ENCODE peak calls at places on chromosomes 2 and 18, in seven cellular contexts. O is HCT116, D is Panc1, U is H1, K is GM12878, N is HepG2, F is K562. C is an unnamed sample.

GRCh38 chr2:169461143-169461542 is 18.2 kb upstream of the BBS5 start:
- DNase-seq in O (no peak), D (no peak), U (no peak), K (no peak), N (no peak), F (no peak), C (no peak)

GRCh38 chr18:63037491-63037890 is 282.1 kb downstream of the BCL2 start:
- DNase-seq in O (no peak), D (no peak), U (no peak), K (no peak), N (no peak), F (no peak), C (no peak)

GRCh38 chr2:69797836-69798465 is 31.5 kb upstream of the GMCL1 start:
- DNase-seq in O (no peak), D (no peak), U (no peak), K (no peak), N (no peak), F (no peak), C (no peak)

GRCh38 chr2:128452536-128453530 is 134.2 kb upstream of the HS6ST1 start:
- DNase-seq in O (no peak), D (no peak), U (peak), K (no peak), N (no peak), F (no peak), C (no peak)

GRCh38 chr2:101420623-101421022 is 33.3 kb upstream of the CREG2 start:
- DNase-seq in O (no peak), D (no peak), U (no peak), K (no peak), N (no peak), F (no peak), C (no peak)

GRCh38 chr2:47029737-47030524 is 114.3 kb upstream of the MCFD2 start:
- DNase-seq in O (peak), D (no peak), U (no peak), K (no peak), N (peak), F (no peak), C (no peak)

GRCh38 chr2:25331686-25332365 is 9.9 kb downstream of the DNMT3A start:
- DNase-seq in O (no peak), D (no peak), U (no peak), K (no peak), N (no peak), F (no peak), C (no peak)

GRCh38 chr2:45852450-45853150 is 201.1 kb downstream of the PRKCE start:
- DNase-seq in O (no peak), D (no peak), U (no peak), K (no peak), N (no peak), F (no peak), C (no peak)

GRCh38 chr2:11417946-11418585 is 47.9 kb downstream of the E2F6 start:
- DNase-seq in O (no peak), D (no peak), U (no peak), K (no peak), N (peak), F (peak), C (no peak)

GRCh38 chr2:33373986-33374385 is 102.5 kb upstream of the RASGRP3 start:
- DNase-seq in O (no peak), D (no peak), U (no peak), K (no peak), N (no peak), F (no peak), C (no peak)

GRCh38 chr2:231710751-231711676 is 2.7 kb downstream of the PTMA start:
- DNase-seq in O (no peak), D (no peak), U (peak), K (no peak), N (no peak), F (peak), C (peak)

GRCh38 chr2:40433739-40434138 is 18.2 kb downstream of the SLC8A1 start:
- DNase-seq in O (no peak), D (no peak), U (no peak), K (no peak), N (no peak), F (no peak), C (no peak)

GRCh38 chr2:84906900-84907714 is 1.7 kb downstream of the TMSB10 start:
- DNase-seq in O (peak), D (no peak), U (no peak), K (no peak), N (peak), F (peak), C (peak)

GRCh38 chr2:5494212-5494611 is 198.0 kb upstream of the SOX11 start:
- DNase-seq in O (no peak), D (no peak), U (no peak), K (no peak), N (no peak), F (no peak), C (no peak)

GRCh38 chr2:105262662-105263091 is 21.1 kb downstream of the GPR45 start:
- DNase-seq in O (no peak), D (no peak), U (no peak), K (no peak), N (no peak), F (peak), C (no peak)

GRCh38 chr18:21725201-21725600 is 15.4 kb upstream of the MIB1 start:
- DNase-seq in O (no peak), D (no peak), U (no peak), K (no peak), N (no peak), F (no peak), C (no peak)

GRCh38 chr2:231227309-231228162 is 29.1 kb downstream of the ARMC9 start:
- DNase-seq in O (peak), D (peak), U (no peak), K (peak), N (peak), F (peak), C (peak)

GRCh38 chr2:226511327-226511726 is 288.3 kb downstream of the IRS1 start:
- DNase-seq in O (no peak), D (no peak), U (no peak), K (no peak), N (no peak), F (no peak), C (no peak)

GRCh38 chr2:106975641-106976040 is 89.7 kb upstream of the ST6GAL2 start:
- DNase-seq in O (no peak), D (no peak), U (no peak), K (no peak), N (no peak), F (no peak), C (no peak)

GRCh38 chr2:9263388-9263787 is 56.8 kb downstream of the ASAP2 start:
- DNase-seq in O (no peak), D (no peak), U (no peak), K (no peak), N (no peak), F (no peak), C (peak)

GRCh38 chr2:128389521-128389920 is 70.9 kb upstream of the HS6ST1 start:
- DNase-seq in O (no peak), D (no peak), U (no peak), K (no peak), N (no peak), F (no peak), C (no peak)

GRCh38 chr2:231617059-231617926 is 24.6 kb downstream of the TEX44 start:
- DNase-seq in O (no peak), D (no peak), U (no peak), K (no peak), N (no peak), F (no peak), C (no peak)

GRCh38 chr2:167842047-167842446 is 405.3 kb downstream of the STK39 start:
- DNase-seq in O (no peak), D (no peak), U (no peak), K (no peak), N (no peak), F (no peak), C (no peak)

GRCh38 chr2:99707592-99707991 is 217.8 kb upstream of the REV1 start:
- DNase-seq in O (no peak), D (no peak), U (no peak), K (no peak), N (no peak), F (no peak), C (no peak)

GRCh38 chr2:27296466-27296865 is 11.8 kb downstream of the UCN start:
- DNase-seq in O (no peak), D (no peak), U (no peak), K (no peak), N (no peak), F (no peak), C (no peak)

GRCh38 chr2:14330884-14331283 is 301.6 kb upstream of the LRATD1 start:
- DNase-seq in O (no peak), D (no peak), U (no peak), K (no peak), N (no peak), F (no peak), C (no peak)

GRCh38 chr18:702957-703659 is 9.3 kb downstream of the ENOSF1 start:
- DNase-seq in O (no peak), D (peak), U (peak), K (no peak), N (peak), F (no peak), C (no peak)

GRCh38 chr2:49298230-49298629 is 143.9 kb upstream of the FSHR start:
- DNase-seq in O (no peak), D (no peak), U (no peak), K (no peak), N (no peak), F (no peak), C (no peak)

GRCh38 chr2:233480490-233481202 is 85.9 kb downstream of the USP40 start:
- DNase-seq in O (no peak), D (no peak), U (no peak), K (no peak), N (peak), F (no peak), C (no peak)

GRCh38 chr2:158753561-158754302 is 41.4 kb upstream of the DAPL1 start:
- DNase-seq in O (peak), D (peak), U (peak), K (no peak), N (peak), F (peak), C (peak)

GRCh38 chr2:222523783-222524544 is 99.6 kb downstream of the SGPP2 start:
- DNase-seq in O (no peak), D (no peak), U (no peak), K (no peak), N (no peak), F (no peak), C (no peak)

GRCh38 chr2:68744517-68744916 is 9.9 kb downstream of the ARHGAP25 start:
- DNase-seq in O (no peak), D (no peak), U (peak), K (no peak), N (no peak), F (no peak), C (no peak)

GRCh38 chr2:27901219-27901618 is 10.7 kb downstream of the BABAM2 start:
- DNase-seq in O (no peak), D (no peak), U (no peak), K (no peak), N (no peak), F (no peak), C (no peak)

GRCh38 chr2:86383844-86384243 is 46.4 kb upstream of the REEP1 start:
- DNase-seq in O (no peak), D (no peak), U (no peak), K (no peak), N (no peak), F (no peak), C (no peak)

GRCh38 chr2:178109813-178110212 is 2.4 kb upstream of the RBM45 start:
- DNase-seq in O (peak), D (no peak), U (no peak), K (no peak), N (peak), F (peak), C (peak)

GRCh38 chr2:161101406-161101805 is 58.8 kb upstream of the TANK start:
- DNase-seq in O (no peak), D (no peak), U (no peak), K (no peak), N (no peak), F (no peak), C (no peak)

GRCh38 chr18:10266236-10266585 is 188.2 kb upstream of the APCDD1 start:
- DNase-seq in O (no peak), D (no peak), U (no peak), K (no peak), N (no peak), F (no peak), C (no peak)

GRCh38 chr18:10274327-10274726 is 180.1 kb upstream of the APCDD1 start:
- DNase-seq in O (no peak), D (no peak), U (no peak), K (no peak), N (no peak), F (no peak), C (no peak)

GRCh38 chr18:10269226-10269625 is 185.2 kb upstream of the APCDD1 start:
- DNase-seq in O (no peak), D (no peak), U (no peak), K (no peak), N (no peak), F (no peak), C (no peak)

GRCh38 chr18:10271481-10271880 is 183.0 kb upstream of the APCDD1 start:
- DNase-seq in O (no peak), D (no peak), U (no peak), K (no peak), N (no peak), F (no peak), C (no peak)

GRCh38 chr18:10270160-10270571 is 184.3 kb upstream of the APCDD1 start:
- DNase-seq in O (no peak), D (no peak), U (no peak), K (no peak), N (peak), F (no peak), C (no peak)
- TF ChIP-seq SIN3A in O (no peak), D (no peak), U (no peak), K (no peak), N (no peak), F (no peak), C (no peak)

DNA sequence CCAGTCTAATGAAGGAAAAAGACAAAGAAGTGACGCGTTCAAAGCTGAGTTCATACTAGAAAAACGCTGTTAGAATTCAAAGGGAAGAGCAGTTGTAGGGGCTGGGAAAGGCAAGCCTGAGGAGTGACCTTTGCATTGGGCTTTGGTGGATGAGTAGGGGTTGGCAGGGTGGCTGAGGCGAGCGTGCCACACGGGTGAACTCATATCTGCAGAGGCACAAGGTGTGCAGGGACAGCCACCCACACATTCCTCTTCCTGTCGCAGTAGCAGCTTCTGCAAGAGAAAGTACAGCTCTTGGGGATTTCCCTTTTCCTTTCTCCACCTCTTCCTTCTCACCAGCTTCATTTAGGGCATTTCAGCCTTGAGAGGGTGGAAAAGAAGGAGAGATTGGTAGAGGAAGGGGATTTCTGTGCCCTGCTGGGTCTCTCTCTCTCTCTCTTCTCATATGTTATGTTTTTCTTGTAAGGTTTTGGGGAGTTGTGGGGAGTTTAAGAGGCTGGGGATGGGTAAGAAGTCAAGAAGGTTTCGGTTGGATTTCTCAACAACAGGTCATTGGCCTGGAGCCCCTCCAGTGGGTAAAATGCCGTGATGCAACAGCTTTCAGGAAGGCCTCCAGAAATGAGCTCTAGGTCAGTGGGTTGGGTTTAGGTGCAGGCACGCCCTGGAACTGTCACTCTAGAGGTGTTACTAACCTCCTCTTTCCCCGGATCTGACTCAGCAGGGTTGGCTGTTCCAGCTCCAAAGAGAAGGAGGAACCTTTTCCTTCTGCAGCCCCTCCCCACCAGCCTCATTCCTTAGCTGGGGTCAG is 40.1 kb downstream of the ODC1 start:
- DNase-seq in O (peak), D (peak), U (no peak), K (peak), N (peak), F (peak), C (no peak)
- TF ChIP-seq SIN3A in O (no peak), D (no peak), U (no peak), K (no peak), N (peak), F (no peak), C (no peak)

DNA sequence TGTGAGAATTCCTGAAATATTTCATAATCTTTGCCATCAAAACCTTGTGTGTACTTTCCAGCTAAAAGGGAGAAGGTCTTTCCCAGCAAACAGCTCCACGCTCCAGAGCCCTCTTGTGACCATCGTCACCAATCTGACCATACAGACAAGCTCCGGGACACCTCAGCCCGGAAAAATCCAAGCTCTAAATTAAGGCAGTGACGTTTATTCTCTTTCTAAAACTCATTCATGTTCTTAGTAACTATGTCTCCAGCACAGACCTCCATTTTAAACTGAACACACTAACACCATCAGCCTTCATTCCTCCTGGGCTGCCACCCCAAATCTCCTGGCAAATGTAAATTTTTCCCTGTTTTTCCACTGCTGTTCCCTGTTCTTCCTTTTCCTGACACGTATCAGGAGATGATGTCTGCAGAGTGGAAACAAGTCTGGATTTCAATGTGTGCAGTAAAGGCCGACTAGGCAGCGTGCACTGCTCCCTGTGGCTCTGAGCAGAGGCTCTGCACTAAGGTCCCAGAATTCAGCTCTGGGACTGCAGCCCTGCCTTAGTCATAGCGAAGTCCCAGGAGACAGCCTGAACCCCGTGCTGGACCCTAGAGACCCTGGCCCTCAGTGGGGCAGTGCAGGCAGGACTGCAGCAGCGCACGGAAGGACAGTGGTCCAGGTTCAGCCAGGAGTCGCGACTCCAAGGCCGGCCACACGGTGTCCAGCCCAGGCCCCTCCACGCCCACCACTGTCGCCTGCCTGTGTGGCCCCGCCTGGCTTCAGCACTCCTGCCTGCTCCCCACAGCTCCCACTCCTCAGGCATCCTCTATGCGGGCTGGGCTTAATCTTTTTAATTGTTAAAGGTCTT is 452.5 kb upstream of the SALL3 start:
- DNase-seq in O (no peak), D (no peak), U (no peak), K (no peak), N (no peak), F (no peak), C (no peak)
- TF ChIP-seq SIN3A in O (no peak), D (no peak), U (no peak), K (no peak), N (no peak), F (no peak), C (no peak)

GRCh38 chr2:119856469-119856901 is 96.8 kb downstream of the PTPN4 start:
- DNase-seq in O (no peak), D (no peak), U (no peak), K (no peak), N (no peak), F (no peak), C (no peak)
- TF ChIP-seq SIN3A in O (no peak), D (no peak), U (no peak), K (no peak), N (no peak), F (no peak), C (no peak)

GRCh38 chr2:235549735-235550377 is 56.0 kb downstream of the AGAP1 start:
- DNase-seq in O (no peak), D (no peak), U (no peak), K (no peak), N (no peak), F (no peak), C (no peak)

GRCh38 chr2:235552671-235553070 is 58.8 kb downstream of the AGAP1 start:
- DNase-seq in O (no peak), D (no peak), U (no peak), K (no peak), N (no peak), F (no peak), C (no peak)

GRCh38 chr2:235550378-235550760 is 56.5 kb downstream of the AGAP1 start:
- DNase-seq in O (no peak), D (no peak), U (no peak), K (no peak), N (no peak), F (no peak), C (no peak)

GRCh38 chr2:235551965-235552364 is 58.1 kb downstream of the AGAP1 start:
- DNase-seq in O (peak), D (peak), U (no peak), K (no peak), N (peak), F (peak), C (peak)

DNA sequence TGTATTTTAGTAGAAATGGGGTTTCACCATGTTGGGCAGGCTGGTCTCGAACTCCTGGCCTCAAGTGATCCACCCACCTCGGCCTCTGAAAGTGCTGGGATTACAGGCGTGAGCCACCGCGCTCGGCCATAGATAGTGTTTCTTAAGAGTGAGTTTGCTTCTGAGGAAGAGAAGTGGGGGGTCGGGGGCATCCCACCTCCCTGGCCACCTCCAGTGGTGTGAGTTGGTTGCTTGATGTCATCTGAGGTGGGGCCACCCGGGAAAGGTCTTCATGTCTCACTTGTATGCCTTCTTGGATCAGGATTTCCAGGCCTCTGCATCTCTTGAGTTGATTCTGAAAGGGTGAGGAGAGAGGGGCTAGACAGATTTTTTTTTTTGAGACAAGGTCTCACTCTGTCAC is 57.1 kb downstream of the AGAP1 start:
- DNase-seq in O (no peak), D (no peak), U (no peak), K (no peak), N (no peak), F (no peak), C (no peak)
- TF ChIP-seq SIN3A in O (no peak), D (no peak), U (no peak), K (no peak), N (no peak), F (no peak), C (no peak)

C was measured in SK-N-SH.